ENCODE peak calls at places on chromosomes 3 and 15, in nine cellular contexts. One of them, this sample, is unnamed.

GRCh38 chr3:10405816-10406215 is 84.9 kb upstream of the SEC13 start:
- DNase-seq in heart left ventricle: no peak
- DNase-seq in naive thymus-derived CD4-positive, alpha-beta T cell: no peak
- DNase-seq in cardiac muscle cell: no peak
- DNase-seq in psoas muscle: no peak
- DNase-seq in CD8-positive, alpha-beta T cell: no peak
- DNase-seq in SJSA1: no peak
- DNase-seq in HepG2: no peak
- DNase-seq in lower lobe of right lung: no peak
- DNase-seq in this sample: no peak

GRCh38 chr3:44892689-44893088 is 18.3 kb downstream of the TGM4 start:
- DNase-seq in cardiac muscle cell: peak
- DNase-seq in lower lobe of right lung: no peak
- DNase-seq in psoas muscle: no peak
- DNase-seq in naive thymus-derived CD4-positive, alpha-beta T cell: no peak
- DNase-seq in heart left ventricle: no peak
- DNase-seq in CD8-positive, alpha-beta T cell: no peak
- DNase-seq in HepG2: no peak
- DNase-seq in SJSA1: no peak
- DNase-seq in this sample: no peak

GRCh38 chr15:62647195-62647865 is 395.2 kb upstream of the TPM1 start:
- DNase-seq in heart left ventricle: no peak
- DNase-seq in cardiac muscle cell: peak
- DNase-seq in lower lobe of right lung: no peak
- DNase-seq in psoas muscle: peak
- DNase-seq in HepG2: peak
- DNase-seq in SJSA1: peak
- DNase-seq in CD8-positive, alpha-beta T cell: no peak
- DNase-seq in naive thymus-derived CD4-positive, alpha-beta T cell: no peak
- DNase-seq in this sample: no peak

GRCh38 chr15:71115567-71116351 is 488 bp downstream of the THSD4 start:
- DNase-seq in cardiac muscle cell: peak
- DNase-seq in psoas muscle: peak
- DNase-seq in heart left ventricle: peak
- DNase-seq in SJSA1: peak
- DNase-seq in lower lobe of right lung: peak
- DNase-seq in CD8-positive, alpha-beta T cell: no peak
- DNase-seq in naive thymus-derived CD4-positive, alpha-beta T cell: no peak
- DNase-seq in HepG2: no peak
- DNase-seq in this sample: peak

GRCh38 chr3:42308651-42309050 is 42.7 kb upstream of the CCK start:
- DNase-seq in psoas muscle: no peak
- DNase-seq in naive thymus-derived CD4-positive, alpha-beta T cell: no peak
- DNase-seq in SJSA1: no peak
- DNase-seq in heart left ventricle: no peak
- DNase-seq in cardiac muscle cell: no peak
- DNase-seq in HepG2: no peak
- DNase-seq in CD8-positive, alpha-beta T cell: no peak
- DNase-seq in lower lobe of right lung: no peak
- DNase-seq in this sample: no peak

GRCh38 chr3:193731656-193732055 is 138.6 kb downstream of the OPA1 start:
- DNase-seq in psoas muscle: no peak
- DNase-seq in cardiac muscle cell: no peak
- DNase-seq in CD8-positive, alpha-beta T cell: no peak
- DNase-seq in heart left ventricle: no peak
- DNase-seq in SJSA1: no peak
- DNase-seq in naive thymus-derived CD4-positive, alpha-beta T cell: no peak
- DNase-seq in HepG2: no peak
- DNase-seq in lower lobe of right lung: no peak
- DNase-seq in this sample: no peak

GRCh38 chr3:78041486-78041885 is 1001.6 kb downstream of the ROBO2 start:
- DNase-seq in HepG2: no peak
- DNase-seq in psoas muscle: no peak
- DNase-seq in heart left ventricle: no peak
- DNase-seq in cardiac muscle cell: peak
- DNase-seq in lower lobe of right lung: no peak
- DNase-seq in CD8-positive, alpha-beta T cell: no peak
- DNase-seq in naive thymus-derived CD4-positive, alpha-beta T cell: no peak
- DNase-seq in SJSA1: no peak
- DNase-seq in this sample: no peak

GRCh38 chr15:67501177-67501835 is 19.6 kb upstream of the C15orf61 start:
- DNase-seq in cardiac muscle cell: peak
- DNase-seq in heart left ventricle: no peak
- DNase-seq in lower lobe of right lung: no peak
- DNase-seq in naive thymus-derived CD4-positive, alpha-beta T cell: peak
- DNase-seq in SJSA1: no peak
- DNase-seq in psoas muscle: no peak
- DNase-seq in HepG2: peak
- DNase-seq in CD8-positive, alpha-beta T cell: no peak
- DNase-seq in this sample: no peak

GRCh38 chr3:160477750-160478149 is 28.2 kb upstream of the TRIM59 start:
- DNase-seq in SJSA1: peak
- DNase-seq in heart left ventricle: no peak
- DNase-seq in HepG2: no peak
- DNase-seq in cardiac muscle cell: no peak
- DNase-seq in psoas muscle: no peak
- DNase-seq in lower lobe of right lung: no peak
- DNase-seq in CD8-positive, alpha-beta T cell: no peak
- DNase-seq in naive thymus-derived CD4-positive, alpha-beta T cell: no peak
- DNase-seq in this sample: no peak

GRCh38 chr15:58498821-58499580 is 67.2 kb downstream of the LIPC start:
- DNase-seq in heart left ventricle: no peak
- DNase-seq in psoas muscle: no peak
- DNase-seq in HepG2: no peak
- DNase-seq in cardiac muscle cell: peak
- DNase-seq in naive thymus-derived CD4-positive, alpha-beta T cell: no peak
- DNase-seq in lower lobe of right lung: no peak
- DNase-seq in SJSA1: peak
- DNase-seq in CD8-positive, alpha-beta T cell: no peak
- DNase-seq in this sample: no peak

GRCh38 chr15:93036922-93037321 is 52.1 kb downstream of the RGMA start:
- DNase-seq in cardiac muscle cell: no peak
- DNase-seq in CD8-positive, alpha-beta T cell: no peak
- DNase-seq in psoas muscle: no peak
- DNase-seq in naive thymus-derived CD4-positive, alpha-beta T cell: no peak
- DNase-seq in heart left ventricle: no peak
- DNase-seq in HepG2: no peak
- DNase-seq in lower lobe of right lung: no peak
- DNase-seq in SJSA1: no peak
- DNase-seq in this sample: peak

GRCh38 chr15:72593838-72594237 is 60.7 kb upstream of the GOLGA6B start:
- DNase-seq in CD8-positive, alpha-beta T cell: no peak
- DNase-seq in heart left ventricle: no peak
- DNase-seq in lower lobe of right lung: no peak
- DNase-seq in SJSA1: no peak
- DNase-seq in cardiac muscle cell: no peak
- DNase-seq in psoas muscle: no peak
- DNase-seq in naive thymus-derived CD4-positive, alpha-beta T cell: no peak
- DNase-seq in HepG2: no peak
- DNase-seq in this sample: no peak

GRCh38 chr15:72592103-72592502 is 62.4 kb upstream of the GOLGA6B start:
- DNase-seq in HepG2: no peak
- DNase-seq in heart left ventricle: no peak
- DNase-seq in CD8-positive, alpha-beta T cell: no peak
- DNase-seq in lower lobe of right lung: no peak
- DNase-seq in naive thymus-derived CD4-positive, alpha-beta T cell: no peak
- DNase-seq in psoas muscle: no peak
- DNase-seq in cardiac muscle cell: no peak
- DNase-seq in SJSA1: no peak
- DNase-seq in this sample: no peak

GRCh38 chr15:72592676-72593075 is 61.8 kb upstream of the GOLGA6B start:
- DNase-seq in psoas muscle: no peak
- DNase-seq in naive thymus-derived CD4-positive, alpha-beta T cell: no peak
- DNase-seq in SJSA1: no peak
- DNase-seq in cardiac muscle cell: no peak
- DNase-seq in CD8-positive, alpha-beta T cell: no peak
- DNase-seq in HepG2: no peak
- DNase-seq in heart left ventricle: no peak
- DNase-seq in lower lobe of right lung: no peak
- DNase-seq in this sample: no peak

GRCh38 chr15:72590427-72590826 is 64.1 kb upstream of the GOLGA6B start:
- DNase-seq in CD8-positive, alpha-beta T cell: no peak
- DNase-seq in HepG2: no peak
- DNase-seq in heart left ventricle: no peak
- DNase-seq in lower lobe of right lung: no peak
- DNase-seq in psoas muscle: no peak
- DNase-seq in cardiac muscle cell: no peak
- DNase-seq in naive thymus-derived CD4-positive, alpha-beta T cell: no peak
- DNase-seq in SJSA1: no peak
- DNase-seq in this sample: no peak

DNA sequence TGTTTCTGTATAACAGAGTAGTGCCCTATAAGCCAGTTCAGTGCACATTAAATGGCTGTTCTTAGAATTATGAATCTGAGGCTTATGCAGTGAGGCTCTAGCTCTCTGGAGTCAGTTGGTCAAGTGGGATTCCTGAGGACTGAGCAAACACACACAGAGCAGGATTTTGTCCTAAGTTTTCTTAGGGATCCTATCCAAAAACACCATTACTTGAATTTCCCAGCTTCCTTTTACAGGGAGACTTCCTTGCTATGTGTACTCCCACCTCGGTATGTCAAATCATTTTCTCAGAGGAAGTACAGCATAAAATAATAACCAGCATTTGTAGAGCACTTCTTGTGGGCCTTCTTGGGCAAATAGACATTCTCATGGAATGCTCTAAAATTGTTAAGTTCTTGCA is 63.1 kb upstream of the GOLGA6B start:
- DNase-seq in cardiac muscle cell: peak
- DNase-seq in SJSA1: no peak
- DNase-seq in heart left ventricle: no peak
- DNase-seq in HepG2: no peak
- DNase-seq in psoas muscle: no peak
- DNase-seq in naive thymus-derived CD4-positive, alpha-beta T cell: no peak
- DNase-seq in CD8-positive, alpha-beta T cell: no peak
- DNase-seq in lower lobe of right lung: no peak
- DNase-seq in this sample: no peak
- H3K4me3 ChIP-seq in cardiac muscle cell: no peak
- H3K4me3 ChIP-seq in SJSA1: no peak
- H3K4me3 ChIP-seq in heart left ventricle: no peak
- H3K4me3 ChIP-seq in HepG2: no peak
- H3K4me3 ChIP-seq in psoas muscle: no peak
- H3K4me3 ChIP-seq in naive thymus-derived CD4-positive, alpha-beta T cell: no peak
- H3K4me3 ChIP-seq in CD8-positive, alpha-beta T cell: no peak
- H3K4me3 ChIP-seq in lower lobe of right lung: no peak
- H3K4me3 ChIP-seq in this sample: no peak

GRCh38 chr3:50924638-50925037 is 249.9 kb downstream of the DOCK3 start:
- DNase-seq in cardiac muscle cell: no peak
- DNase-seq in lower lobe of right lung: no peak
- DNase-seq in CD8-positive, alpha-beta T cell: no peak
- DNase-seq in naive thymus-derived CD4-positive, alpha-beta T cell: no peak
- DNase-seq in HepG2: no peak
- DNase-seq in heart left ventricle: no peak
- DNase-seq in SJSA1: no peak
- DNase-seq in psoas muscle: no peak
- DNase-seq in this sample: no peak
- H3K4me3 ChIP-seq in cardiac muscle cell: no peak
- H3K4me3 ChIP-seq in lower lobe of right lung: no peak
- H3K4me3 ChIP-seq in CD8-positive, alpha-beta T cell: no peak
- H3K4me3 ChIP-seq in naive thymus-derived CD4-positive, alpha-beta T cell: no peak
- H3K4me3 ChIP-seq in HepG2: no peak
- H3K4me3 ChIP-seq in heart left ventricle: no peak
- H3K4me3 ChIP-seq in SJSA1: no peak
- H3K4me3 ChIP-seq in psoas muscle: no peak
- H3K4me3 ChIP-seq in this sample: no peak

GRCh38 chr3:23044463-23044862 is 158.7 kb upstream of the UBE2E2 start:
- DNase-seq in naive thymus-derived CD4-positive, alpha-beta T cell: no peak
- DNase-seq in psoas muscle: no peak
- DNase-seq in lower lobe of right lung: no peak
- DNase-seq in HepG2: no peak
- DNase-seq in heart left ventricle: no peak
- DNase-seq in cardiac muscle cell: no peak
- DNase-seq in SJSA1: no peak
- DNase-seq in CD8-positive, alpha-beta T cell: no peak
- DNase-seq in this sample: no peak

GRCh38 chr3:23052230-23053019 is 150.7 kb upstream of the UBE2E2 start:
- DNase-seq in naive thymus-derived CD4-positive, alpha-beta T cell: no peak
- DNase-seq in CD8-positive, alpha-beta T cell: no peak
- DNase-seq in lower lobe of right lung: no peak
- DNase-seq in heart left ventricle: no peak
- DNase-seq in HepG2: no peak
- DNase-seq in SJSA1: peak
- DNase-seq in cardiac muscle cell: peak
- DNase-seq in psoas muscle: no peak
- DNase-seq in this sample: no peak

GRCh38 chr3:23041918-23042696 is 161.0 kb upstream of the UBE2E2 start:
- DNase-seq in heart left ventricle: no peak
- DNase-seq in naive thymus-derived CD4-positive, alpha-beta T cell: no peak
- DNase-seq in psoas muscle: no peak
- DNase-seq in cardiac muscle cell: peak
- DNase-seq in HepG2: no peak
- DNase-seq in CD8-positive, alpha-beta T cell: no peak
- DNase-seq in lower lobe of right lung: no peak
- DNase-seq in SJSA1: no peak
- DNase-seq in this sample: no peak

GRCh38 chr3:23051240-23052140 is 151.6 kb upstream of the UBE2E2 start:
- DNase-seq in lower lobe of right lung: no peak
- DNase-seq in naive thymus-derived CD4-positive, alpha-beta T cell: no peak
- DNase-seq in HepG2: no peak
- DNase-seq in SJSA1: peak
- DNase-seq in CD8-positive, alpha-beta T cell: no peak
- DNase-seq in heart left ventricle: no peak
- DNase-seq in psoas muscle: no peak
- DNase-seq in cardiac muscle cell: no peak
- DNase-seq in this sample: no peak

DNA sequence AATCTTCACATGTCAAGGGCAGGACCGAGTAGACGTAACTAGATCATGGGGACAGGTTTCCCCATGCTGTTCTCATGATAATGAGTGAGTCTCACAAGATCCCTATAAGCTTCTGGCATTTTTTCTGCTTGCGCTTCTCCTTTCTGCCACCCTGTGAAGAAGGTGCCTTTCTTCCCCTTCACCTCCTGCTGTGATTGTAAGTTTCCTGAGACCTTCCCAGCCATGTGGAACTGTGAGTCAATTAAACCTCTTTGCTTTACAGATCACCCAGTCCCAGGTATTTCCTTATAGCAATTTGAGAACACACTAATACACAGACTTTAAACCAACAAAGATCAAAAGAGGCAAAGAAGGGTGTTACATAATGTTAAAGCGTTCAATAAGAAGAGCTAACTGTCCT is 156.6 kb upstream of the UBE2E2 start:
- DNase-seq in HepG2: no peak
- DNase-seq in naive thymus-derived CD4-positive, alpha-beta T cell: no peak
- DNase-seq in CD8-positive, alpha-beta T cell: no peak
- DNase-seq in psoas muscle: no peak
- DNase-seq in lower lobe of right lung: no peak
- DNase-seq in SJSA1: no peak
- DNase-seq in heart left ventricle: no peak
- DNase-seq in cardiac muscle cell: no peak
- DNase-seq in this sample: no peak
- H3K4me3 ChIP-seq in HepG2: no peak
- H3K4me3 ChIP-seq in naive thymus-derived CD4-positive, alpha-beta T cell: no peak
- H3K4me3 ChIP-seq in CD8-positive, alpha-beta T cell: no peak
- H3K4me3 ChIP-seq in psoas muscle: no peak
- H3K4me3 ChIP-seq in lower lobe of right lung: no peak
- H3K4me3 ChIP-seq in SJSA1: no peak
- H3K4me3 ChIP-seq in heart left ventricle: no peak
- H3K4me3 ChIP-seq in cardiac muscle cell: no peak
- H3K4me3 ChIP-seq in this sample: no peak

DNA sequence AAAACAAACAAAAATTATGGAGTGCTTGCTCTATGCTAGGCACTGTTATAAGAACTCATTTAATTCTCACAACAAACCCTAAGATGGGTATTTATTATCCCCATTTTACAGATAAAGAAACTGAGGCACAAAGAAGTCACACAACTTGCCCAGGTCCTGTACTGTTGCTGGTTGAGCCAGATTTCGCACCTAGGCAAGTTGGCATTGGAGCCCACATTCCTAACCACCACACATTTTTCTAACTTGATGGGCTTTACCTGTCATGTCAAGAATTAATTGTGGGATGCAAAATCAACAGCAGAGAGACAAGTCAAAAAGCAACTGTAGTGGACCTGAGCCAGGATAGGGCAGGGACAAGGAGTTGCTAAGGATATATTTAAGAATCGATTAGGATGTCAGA is 47.9 kb upstream of the VILL start:
- DNase-seq in cardiac muscle cell: no peak
- DNase-seq in HepG2: no peak
- DNase-seq in SJSA1: no peak
- DNase-seq in CD8-positive, alpha-beta T cell: no peak
- DNase-seq in heart left ventricle: no peak
- DNase-seq in naive thymus-derived CD4-positive, alpha-beta T cell: no peak
- DNase-seq in psoas muscle: no peak
- DNase-seq in lower lobe of right lung: no peak
- DNase-seq in this sample: no peak
- H3K4me3 ChIP-seq in cardiac muscle cell: no peak
- H3K4me3 ChIP-seq in HepG2: no peak
- H3K4me3 ChIP-seq in SJSA1: no peak
- H3K4me3 ChIP-seq in CD8-positive, alpha-beta T cell: no peak
- H3K4me3 ChIP-seq in heart left ventricle: peak
- H3K4me3 ChIP-seq in naive thymus-derived CD4-positive, alpha-beta T cell: no peak
- H3K4me3 ChIP-seq in psoas muscle: no peak
- H3K4me3 ChIP-seq in lower lobe of right lung: no peak
- H3K4me3 ChIP-seq in this sample: no peak

This sample was measured in Caco-2.